ENCODE peak calls at places on chromosomes 11 and 22, in six cellular contexts. One of them, this sample, is unnamed.

GRCh38 chr22:26322179-26322905 is 106.7 kb upstream of the ASPHD2 start:
- DNase-seq in GM12891: no peak
- DNase-seq in GM12878: no peak
- DNase-seq in H1: peak; percentile 19
- DNase-seq in K562: no peak
- DNase-seq in HepG2: no peak
- DNase-seq in this sample: no peak

GRCh38 chr22:30733081-30733680 is 38.5 kb downstream of the OSBP2 start:
- DNase-seq in GM12891: no peak
- DNase-seq in GM12878: no peak
- DNase-seq in H1: no peak
- DNase-seq in K562: no peak
- DNase-seq in HepG2: no peak
- DNase-seq in this sample: no peak

GRCh38 chr11:10978189-10978588 is 120.3 kb upstream of the ZBED5 start:
- DNase-seq in GM12891: no peak
- DNase-seq in GM12878: no peak
- DNase-seq in H1: no peak
- DNase-seq in K562: no peak
- DNase-seq in HepG2: no peak
- DNase-seq in this sample: no peak

GRCh38 chr22:20531404-20532181 is 24.2 kb downstream of the MED15 start:
- DNase-seq in GM12891: no peak
- DNase-seq in GM12878: no peak
- DNase-seq in H1: no peak
- DNase-seq in K562: peak; percentile 60
- DNase-seq in HepG2: peak; percentile 39
- DNase-seq in this sample: no peak

GRCh38 chr11:85889676-85890579 is 34.7 kb downstream of the CCDC83 start:
- DNase-seq in GM12891: no peak
- DNase-seq in GM12878: no peak
- DNase-seq in H1: peak; percentile 17
- DNase-seq in K562: no peak
- DNase-seq in HepG2: peak; percentile 13
- DNase-seq in this sample: no peak

GRCh38 chr11:11243790-11244469 is 109.1 kb downstream of the CSNK2A3 start:
- DNase-seq in GM12891: peak; percentile 20
- DNase-seq in GM12878: no peak
- DNase-seq in H1: no peak
- DNase-seq in K562: peak; percentile 79
- DNase-seq in HepG2: no peak
- DNase-seq in this sample: no peak

GRCh38 chr22:27825174-27825573 is 23.6 kb upstream of the MN1 start:
- DNase-seq in GM12891: no peak
- DNase-seq in GM12878: no peak
- DNase-seq in H1: no peak
- DNase-seq in K562: peak; percentile 30
- DNase-seq in HepG2: no peak
- DNase-seq in this sample: no peak

GRCh38 chr22:44393066-44393465 is 80.3 kb upstream of the SHISAL1 start:
- DNase-seq in GM12891: no peak
- DNase-seq in GM12878: no peak
- DNase-seq in H1: no peak
- DNase-seq in K562: no peak
- DNase-seq in HepG2: no peak
- DNase-seq in this sample: no peak

GRCh38 chr22:28562324-28562723 is 117.3 kb downstream of the TTC28 start:
- DNase-seq in GM12891: no peak
- DNase-seq in GM12878: no peak
- DNase-seq in H1: no peak
- DNase-seq in K562: no peak
- DNase-seq in HepG2: no peak
- DNase-seq in this sample: no peak

GRCh38 chr11:14617241-14618027 is 26.2 kb upstream of the PDE3B start:
- DNase-seq in GM12891: no peak
- DNase-seq in GM12878: no peak
- DNase-seq in H1: no peak
- DNase-seq in K562: no peak
- DNase-seq in HepG2: peak; percentile 14
- DNase-seq in this sample: no peak

GRCh38 chr11:116544721-116545120 is 228.1 kb downstream of the BUD13 start:
- DNase-seq in GM12891: no peak
- DNase-seq in GM12878: no peak
- DNase-seq in H1: no peak
- DNase-seq in K562: no peak
- DNase-seq in HepG2: no peak
- DNase-seq in this sample: no peak
- TF ChIP-seq TAF1 in GM12891: no peak
- TF ChIP-seq TAF1 in GM12878: no peak
- TF ChIP-seq TAF1 in H1: no peak
- TF ChIP-seq TAF1 in K562: no peak
- TF ChIP-seq TAF1 in HepG2: no peak
- TF ChIP-seq TAF1 in this sample: no peak

GRCh38 chr11:2940166-2940929 is 11.1 kb upstream of the PHLDA2 start:
- DNase-seq in GM12891: no peak
- DNase-seq in GM12878: no peak
- DNase-seq in H1: no peak
- DNase-seq in K562: no peak
- DNase-seq in HepG2: peak; percentile 46
- DNase-seq in this sample: no peak
- TF ChIP-seq POLR2A in GM12891: no peak
- TF ChIP-seq POLR2A in GM12878: no peak
- TF ChIP-seq POLR2A in H1: no peak
- TF ChIP-seq POLR2A in K562: no peak
- TF ChIP-seq POLR2A in HepG2: peak; percentile 23
- TF ChIP-seq POLR2A in this sample: no peak

DNA sequence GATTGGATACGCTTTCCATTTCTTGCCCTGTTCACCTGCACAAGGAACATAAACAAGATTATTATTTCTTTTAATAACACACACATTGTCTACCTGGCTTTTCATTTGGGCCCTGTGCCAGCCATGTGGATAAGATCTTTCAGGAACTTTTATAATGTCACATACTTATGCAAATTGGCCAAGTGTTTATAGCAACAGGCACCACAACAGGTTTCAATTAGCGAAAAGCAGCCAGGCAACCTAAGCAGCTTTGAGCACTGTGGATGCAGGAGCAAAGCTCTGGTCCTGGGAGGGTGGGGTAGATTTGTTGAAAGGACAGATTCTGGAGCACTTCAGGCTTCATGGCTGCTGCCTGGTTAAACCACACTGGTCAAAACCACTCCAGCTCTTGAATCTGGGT is 217.4 kb downstream of the BARX2 start:
- DNase-seq in GM12891: no peak
- DNase-seq in GM12878: no peak
- DNase-seq in H1: no peak
- DNase-seq in K562: no peak
- DNase-seq in HepG2: no peak
- DNase-seq in this sample: no peak
- TF ChIP-seq POLR2AphosphoS5 in GM12891: no peak
- TF ChIP-seq POLR2AphosphoS5 in GM12878: no peak
- TF ChIP-seq POLR2AphosphoS5 in H1: no peak
- TF ChIP-seq POLR2AphosphoS5 in K562: no peak
- TF ChIP-seq POLR2AphosphoS5 in HepG2: no peak
- TF ChIP-seq POLR2AphosphoS5 in this sample: no peak

GRCh38 chr11:95297680-95298452 is 66.9 kb upstream of the SESN3 start:
- DNase-seq in GM12891: no peak
- DNase-seq in GM12878: no peak
- DNase-seq in H1: no peak
- DNase-seq in K562: no peak
- DNase-seq in HepG2: no peak
- DNase-seq in this sample: no peak

GRCh38 chr11:95299078-95299611 is 68.1 kb upstream of the SESN3 start:
- DNase-seq in GM12891: no peak
- DNase-seq in GM12878: no peak
- DNase-seq in H1: no peak
- DNase-seq in K562: no peak
- DNase-seq in HepG2: no peak
- DNase-seq in this sample: no peak

GRCh38 chr11:95296621-95297025 is 65.6 kb upstream of the SESN3 start:
- DNase-seq in GM12891: no peak
- DNase-seq in GM12878: peak; percentile 39
- DNase-seq in H1: no peak
- DNase-seq in K562: no peak
- DNase-seq in HepG2: no peak
- DNase-seq in this sample: no peak

GRCh38 chr11:95295382-95295781 is 64.4 kb upstream of the SESN3 start:
- DNase-seq in GM12891: no peak
- DNase-seq in GM12878: no peak
- DNase-seq in H1: no peak
- DNase-seq in K562: no peak
- DNase-seq in HepG2: no peak
- DNase-seq in this sample: no peak

DNA sequence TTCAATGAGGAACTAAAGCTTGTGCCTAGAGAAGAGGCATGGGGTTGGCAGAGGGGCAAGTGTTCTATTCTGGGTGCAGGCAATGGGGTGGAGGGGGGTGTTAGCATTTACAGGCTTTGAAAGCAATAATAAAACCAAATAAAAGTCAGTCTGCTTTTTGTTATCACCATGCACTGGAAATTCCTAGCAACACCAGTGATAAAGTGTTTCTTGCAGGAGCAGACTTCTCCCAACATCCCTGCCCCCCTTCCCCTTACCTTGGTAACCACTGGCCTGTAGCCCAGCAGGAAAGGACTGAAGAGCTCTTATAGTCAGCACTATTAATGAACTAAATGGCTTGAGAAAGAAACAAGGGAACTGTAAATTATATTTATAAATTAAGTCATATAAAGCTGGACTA is 65.2 kb upstream of the SESN3 start:
- DNase-seq in GM12891: no peak
- DNase-seq in GM12878: no peak
- DNase-seq in H1: no peak
- DNase-seq in K562: no peak
- DNase-seq in HepG2: no peak
- DNase-seq in this sample: no peak
- TF ChIP-seq TAF1 in GM12891: no peak
- TF ChIP-seq TAF1 in GM12878: no peak
- TF ChIP-seq TAF1 in H1: no peak
- TF ChIP-seq TAF1 in K562: no peak
- TF ChIP-seq TAF1 in HepG2: no peak
- TF ChIP-seq TAF1 in this sample: no peak

GRCh38 chr22:35620624-35621245 is 3.6 kb upstream of the MB start:
- DNase-seq in GM12891: no peak
- DNase-seq in GM12878: no peak
- DNase-seq in H1: no peak
- DNase-seq in K562: no peak
- DNase-seq in HepG2: no peak
- DNase-seq in this sample: no peak
- TF ChIP-seq POLR2A in GM12891: no peak
- TF ChIP-seq POLR2A in GM12878: no peak
- TF ChIP-seq POLR2A in H1: no peak
- TF ChIP-seq POLR2A in K562: no peak
- TF ChIP-seq POLR2A in HepG2: no peak
- TF ChIP-seq POLR2A in this sample: no peak

DNA sequence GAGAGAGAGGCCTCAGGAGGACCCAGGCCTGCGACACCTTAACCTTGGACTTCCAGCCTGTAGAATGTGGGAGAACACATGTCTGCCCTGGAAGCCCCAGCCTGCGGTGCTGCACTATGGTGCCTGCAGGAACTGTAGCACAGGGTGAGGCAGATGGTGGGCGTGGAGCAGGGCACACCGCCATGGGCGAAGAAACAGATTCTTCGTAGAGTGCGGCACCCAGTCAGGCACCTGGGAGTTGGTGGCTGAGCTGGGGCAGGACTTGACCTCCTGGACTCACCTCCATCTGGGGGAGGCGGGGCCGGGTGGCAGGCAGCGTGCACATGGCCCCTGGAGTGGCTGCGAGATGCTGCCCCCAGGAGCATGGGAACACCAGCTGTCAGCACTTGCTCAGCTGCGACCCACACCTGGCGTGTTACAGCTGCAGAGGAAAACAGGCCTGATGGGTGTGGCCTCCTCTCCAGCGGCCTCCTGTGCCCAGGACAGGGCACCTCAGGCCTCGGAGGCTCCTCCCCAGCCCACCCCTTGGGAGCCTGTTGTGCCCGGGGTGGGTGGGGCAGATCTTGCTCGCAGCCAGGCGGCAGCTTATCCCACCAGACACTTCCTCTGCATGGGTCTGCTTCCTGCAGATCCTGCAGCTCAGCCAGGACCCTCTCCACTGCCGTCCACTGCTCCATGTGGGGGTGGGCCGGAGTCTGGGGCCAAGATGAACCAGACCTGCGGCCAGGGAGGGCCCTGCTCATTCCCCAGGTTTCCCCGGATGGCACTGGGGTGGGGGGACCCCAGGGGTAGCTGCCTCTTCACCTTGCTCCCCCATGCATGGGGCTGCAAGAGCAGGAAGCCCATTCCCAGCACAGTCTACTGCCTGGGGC is 80.4 kb downstream of the MYEOV start:
- DNase-seq in GM12891: no peak
- DNase-seq in GM12878: no peak
- DNase-seq in H1: no peak
- DNase-seq in K562: no peak
- DNase-seq in HepG2: no peak
- DNase-seq in this sample: peak; percentile 13
- TF ChIP-seq POLR2AphosphoS5 in GM12891: no peak
- TF ChIP-seq POLR2AphosphoS5 in GM12878: no peak
- TF ChIP-seq POLR2AphosphoS5 in H1: no peak
- TF ChIP-seq POLR2AphosphoS5 in K562: no peak
- TF ChIP-seq POLR2AphosphoS5 in HepG2: no peak
- TF ChIP-seq POLR2AphosphoS5 in this sample: no peak

GRCh38 chr11:44680982-44681597 is 45.7 kb upstream of the TSPAN18 start:
- DNase-seq in GM12891: no peak
- DNase-seq in GM12878: no peak
- DNase-seq in H1: no peak
- DNase-seq in K562: no peak
- DNase-seq in HepG2: no peak
- DNase-seq in this sample: no peak
- TF ChIP-seq TAF1 in GM12891: no peak
- TF ChIP-seq TAF1 in GM12878: no peak
- TF ChIP-seq TAF1 in H1: no peak
- TF ChIP-seq TAF1 in K562: no peak
- TF ChIP-seq TAF1 in HepG2: no peak
- TF ChIP-seq TAF1 in this sample: no peak

This sample was measured in GM12892.